ENCODE peak calls at places on chromosomes 7 and 10, in six cellular contexts. One of them, this sample, is unnamed.

GRCh38 chr10:21171936-21172773 is 275.0 kb upstream of the NEBL start:
- DNase-seq in suprapubic skin: no peak
- DNase-seq in tibial artery: no peak
- DNase-seq in ovary: no peak
- DNase-seq in HCT116: no peak
- DNase-seq in mesothelial cell of epicardium: no peak
- DNase-seq in this sample: no peak

GRCh38 chr7:135661311-135662122 is 797 bp upstream of the STMP1 start:
- DNase-seq in suprapubic skin: no peak
- DNase-seq in tibial artery: no peak
- DNase-seq in ovary: no peak
- DNase-seq in HCT116: no peak
- DNase-seq in mesothelial cell of epicardium: no peak
- DNase-seq in this sample: no peak

GRCh38 chr10:97234403-97234802 is 48.6 kb upstream of the SLIT1 start:
- DNase-seq in suprapubic skin: no peak
- DNase-seq in tibial artery: no peak
- DNase-seq in ovary: no peak
- DNase-seq in HCT116: peak
- DNase-seq in mesothelial cell of epicardium: no peak
- DNase-seq in this sample: no peak

GRCh38 chr10:14971867-14972448 is 12.8 kb downstream of the MEIG1 start:
- DNase-seq in suprapubic skin: no peak
- DNase-seq in tibial artery: no peak
- DNase-seq in ovary: no peak
- DNase-seq in HCT116: no peak
- DNase-seq in mesothelial cell of epicardium: no peak
- DNase-seq in this sample: no peak

GRCh38 chr10:110395350-110396283 is 90.9 kb upstream of the SMNDC1 start:
- DNase-seq in suprapubic skin: no peak
- DNase-seq in tibial artery: no peak
- DNase-seq in ovary: no peak
- DNase-seq in HCT116: peak
- DNase-seq in mesothelial cell of epicardium: no peak
- DNase-seq in this sample: no peak

GRCh38 chr7:4866528-4867496 is 5.0 kb upstream of the PAPOLB start:
- DNase-seq in suprapubic skin: no peak
- DNase-seq in tibial artery: no peak
- DNase-seq in ovary: no peak
- DNase-seq in HCT116: no peak
- DNase-seq in mesothelial cell of epicardium: no peak
- DNase-seq in this sample: no peak

GRCh38 chr7:116574025-116574822 is 49.4 kb downstream of the CAV1 start:
- DNase-seq in suprapubic skin: no peak
- DNase-seq in tibial artery: no peak
- DNase-seq in ovary: no peak
- DNase-seq in HCT116: no peak
- DNase-seq in mesothelial cell of epicardium: no peak
- DNase-seq in this sample: no peak

GRCh38 chr7:37570145-37570544 is 113.4 kb upstream of the GPR141 start:
- DNase-seq in suprapubic skin: no peak
- DNase-seq in tibial artery: no peak
- DNase-seq in ovary: no peak
- DNase-seq in HCT116: no peak
- DNase-seq in mesothelial cell of epicardium: no peak
- DNase-seq in this sample: no peak

GRCh38 chr7:34096135-34096775 is 190.9 kb downstream of the BMPER start:
- DNase-seq in suprapubic skin: peak
- DNase-seq in tibial artery: peak
- DNase-seq in ovary: peak
- DNase-seq in HCT116: no peak
- DNase-seq in mesothelial cell of epicardium: no peak
- DNase-seq in this sample: no peak

GRCh38 chr10:95651346-95652115 is 5.0 kb downstream of the ALDH18A1 start:
- DNase-seq in suprapubic skin: no peak
- DNase-seq in tibial artery: no peak
- DNase-seq in ovary: no peak
- DNase-seq in HCT116: no peak
- DNase-seq in mesothelial cell of epicardium: no peak
- DNase-seq in this sample: no peak

GRCh38 chr10:48506147-48506917 is 98.5 kb downstream of the ARHGAP22 start:
- DNase-seq in suprapubic skin: no peak
- DNase-seq in tibial artery: no peak
- DNase-seq in ovary: peak
- DNase-seq in HCT116: peak
- DNase-seq in mesothelial cell of epicardium: no peak
- DNase-seq in this sample: no peak

GRCh38 chr7:148153611-148154010 is 437.0 kb upstream of the C7orf33 start:
- DNase-seq in suprapubic skin: no peak
- DNase-seq in tibial artery: peak
- DNase-seq in ovary: peak
- DNase-seq in HCT116: no peak
- DNase-seq in mesothelial cell of epicardium: no peak
- DNase-seq in this sample: no peak

GRCh38 chr7:22667562-22668239 is 59.3 kb upstream of the IL6 start:
- DNase-seq in suprapubic skin: no peak
- DNase-seq in tibial artery: no peak
- DNase-seq in ovary: no peak
- DNase-seq in HCT116: peak
- DNase-seq in mesothelial cell of epicardium: no peak
- DNase-seq in this sample: no peak

GRCh38 chr10:123837771-123838170 is 53.8 kb downstream of the CPXM2 start:
- DNase-seq in suprapubic skin: no peak
- DNase-seq in tibial artery: no peak
- DNase-seq in ovary: no peak
- DNase-seq in HCT116: no peak
- DNase-seq in mesothelial cell of epicardium: no peak
- DNase-seq in this sample: no peak

GRCh38 chr10:118017071-118017740 is 29.5 kb downstream of the RAB11FIP2 start:
- DNase-seq in suprapubic skin: no peak
- DNase-seq in tibial artery: no peak
- DNase-seq in ovary: no peak
- DNase-seq in HCT116: no peak
- DNase-seq in mesothelial cell of epicardium: no peak
- DNase-seq in this sample: no peak

GRCh38 chr10:73407495-73407894 is 6.4 kb downstream of the ANXA7 start:
- DNase-seq in suprapubic skin: no peak
- DNase-seq in tibial artery: no peak
- DNase-seq in ovary: no peak
- DNase-seq in HCT116: no peak
- DNase-seq in mesothelial cell of epicardium: no peak
- DNase-seq in this sample: no peak

GRCh38 chr10:113958631-113959382 is 84.9 kb upstream of the ADRB1 start:
- DNase-seq in suprapubic skin: no peak
- DNase-seq in tibial artery: peak
- DNase-seq in ovary: peak
- DNase-seq in HCT116: peak
- DNase-seq in mesothelial cell of epicardium: no peak
- DNase-seq in this sample: no peak

GRCh38 chr7:141884544-141885227 is 31.5 kb upstream of the OR9A4 start:
- DNase-seq in suprapubic skin: no peak
- DNase-seq in tibial artery: no peak
- DNase-seq in ovary: no peak
- DNase-seq in HCT116: no peak
- DNase-seq in mesothelial cell of epicardium: no peak
- DNase-seq in this sample: no peak

GRCh38 chr10:92011560-92012214 is 88.1 kb downstream of the BTAF1 start:
- DNase-seq in suprapubic skin: no peak
- DNase-seq in tibial artery: no peak
- DNase-seq in ovary: no peak
- DNase-seq in HCT116: peak
- DNase-seq in mesothelial cell of epicardium: no peak
- DNase-seq in this sample: no peak

GRCh38 chr10:132585732-132586722 is 48.4 kb downstream of the INPP5A start:
- DNase-seq in suprapubic skin: peak
- DNase-seq in tibial artery: no peak
- DNase-seq in ovary: no peak
- DNase-seq in HCT116: no peak
- DNase-seq in mesothelial cell of epicardium: no peak
- DNase-seq in this sample: no peak

GRCh38 chr10:4704034-4704545 is 121.9 kb upstream of the AKR1E2 start:
- DNase-seq in suprapubic skin: no peak
- DNase-seq in tibial artery: no peak
- DNase-seq in ovary: no peak
- DNase-seq in HCT116: peak
- DNase-seq in mesothelial cell of epicardium: no peak
- DNase-seq in this sample: no peak

GRCh38 chr7:151244156-151244870 is 4.2 kb downstream of the SMARCD3 start:
- DNase-seq in suprapubic skin: no peak
- DNase-seq in tibial artery: no peak
- DNase-seq in ovary: peak
- DNase-seq in HCT116: no peak
- DNase-seq in mesothelial cell of epicardium: peak
- DNase-seq in this sample: peak

GRCh38 chr7:26499316-26499897 is 207.7 kb downstream of the SNX10 start:
- DNase-seq in suprapubic skin: no peak
- DNase-seq in tibial artery: no peak
- DNase-seq in ovary: no peak
- DNase-seq in HCT116: no peak
- DNase-seq in mesothelial cell of epicardium: no peak
- DNase-seq in this sample: no peak

GRCh38 chr10:11181996-11182395 is 164.3 kb downstream of the CELF2 start:
- DNase-seq in suprapubic skin: no peak
- DNase-seq in tibial artery: peak
- DNase-seq in ovary: peak
- DNase-seq in HCT116: no peak
- DNase-seq in mesothelial cell of epicardium: no peak
- DNase-seq in this sample: no peak

GRCh38 chr7:139623518-139623917 is 100.0 kb downstream of the CLEC2L start:
- DNase-seq in suprapubic skin: no peak
- DNase-seq in tibial artery: no peak
- DNase-seq in ovary: no peak
- DNase-seq in HCT116: no peak
- DNase-seq in mesothelial cell of epicardium: no peak
- DNase-seq in this sample: no peak

GRCh38 chr7:34430456-34430855 is 227.6 kb upstream of the NPSR1 start:
- DNase-seq in suprapubic skin: no peak
- DNase-seq in tibial artery: no peak
- DNase-seq in ovary: peak
- DNase-seq in HCT116: peak
- DNase-seq in mesothelial cell of epicardium: no peak
- DNase-seq in this sample: no peak

GRCh38 chr10:91901784-91902677 is 7.3 kb downstream of the FGFBP3 start:
- DNase-seq in suprapubic skin: no peak
- DNase-seq in tibial artery: no peak
- DNase-seq in ovary: no peak
- DNase-seq in HCT116: peak
- DNase-seq in mesothelial cell of epicardium: no peak
- DNase-seq in this sample: no peak

GRCh38 chr7:22109761-22110160 is 164.1 kb upstream of the CDCA7L start:
- DNase-seq in suprapubic skin: no peak
- DNase-seq in tibial artery: no peak
- DNase-seq in ovary: no peak
- DNase-seq in HCT116: peak
- DNase-seq in mesothelial cell of epicardium: no peak
- DNase-seq in this sample: no peak

GRCh38 chr7:158191671-158192070 is 396.0 kb downstream of the PTPRN2 start:
- DNase-seq in suprapubic skin: no peak
- DNase-seq in tibial artery: no peak
- DNase-seq in ovary: no peak
- DNase-seq in HCT116: no peak
- DNase-seq in mesothelial cell of epicardium: no peak
- DNase-seq in this sample: no peak

GRCh38 chr7:13990984-13991790 is 1.7 kb upstream of the ETV1 start:
- DNase-seq in suprapubic skin: peak
- DNase-seq in tibial artery: peak
- DNase-seq in ovary: peak
- DNase-seq in HCT116: peak
- DNase-seq in mesothelial cell of epicardium: peak
- DNase-seq in this sample: peak
- TF ChIP-seq CTCF in suprapubic skin: no peak
- TF ChIP-seq CTCF in tibial artery: no peak
- TF ChIP-seq CTCF in ovary: no peak
- TF ChIP-seq CTCF in HCT116: no peak
- TF ChIP-seq CTCF in mesothelial cell of epicardium: peak
- TF ChIP-seq CTCF in this sample: no peak

GRCh38 chr7:1019789-1020610 is 24.3 kb upstream of the GPR146 start:
- DNase-seq in suprapubic skin: no peak
- DNase-seq in tibial artery: no peak
- DNase-seq in ovary: no peak
- DNase-seq in HCT116: no peak
- DNase-seq in mesothelial cell of epicardium: no peak
- DNase-seq in this sample: no peak

GRCh38 chr7:1021931-1022330 is 22.4 kb upstream of the GPR146 start:
- DNase-seq in suprapubic skin: no peak
- DNase-seq in tibial artery: no peak
- DNase-seq in ovary: no peak
- DNase-seq in HCT116: no peak
- DNase-seq in mesothelial cell of epicardium: no peak
- DNase-seq in this sample: no peak

GRCh38 chr7:1021366-1021765 is 23.0 kb upstream of the GPR146 start:
- DNase-seq in suprapubic skin: no peak
- DNase-seq in tibial artery: no peak
- DNase-seq in ovary: no peak
- DNase-seq in HCT116: no peak
- DNase-seq in mesothelial cell of epicardium: no peak
- DNase-seq in this sample: no peak

GRCh38 chr7:1022356-1022755 is 22.0 kb upstream of the GPR146 start:
- DNase-seq in suprapubic skin: no peak
- DNase-seq in tibial artery: no peak
- DNase-seq in ovary: no peak
- DNase-seq in HCT116: no peak
- DNase-seq in mesothelial cell of epicardium: no peak
- DNase-seq in this sample: no peak

GRCh38 chr7:1020849-1021251 is 23.5 kb upstream of the GPR146 start:
- DNase-seq in suprapubic skin: no peak
- DNase-seq in tibial artery: no peak
- DNase-seq in ovary: no peak
- DNase-seq in HCT116: no peak
- DNase-seq in mesothelial cell of epicardium: no peak
- DNase-seq in this sample: no peak
- TF ChIP-seq CTCF in suprapubic skin: no peak
- TF ChIP-seq CTCF in tibial artery: no peak
- TF ChIP-seq CTCF in ovary: no peak
- TF ChIP-seq CTCF in HCT116: peak
- TF ChIP-seq CTCF in mesothelial cell of epicardium: no peak
- TF ChIP-seq CTCF in this sample: no peak

GRCh38 chr10:100006241-100006886 is 3.4 kb downstream of the DNMBP start:
- DNase-seq in suprapubic skin: no peak
- DNase-seq in tibial artery: no peak
- DNase-seq in ovary: no peak
- DNase-seq in HCT116: peak
- DNase-seq in mesothelial cell of epicardium: no peak
- DNase-seq in this sample: no peak
- TF ChIP-seq CTCF in suprapubic skin: no peak
- TF ChIP-seq CTCF in tibial artery: no peak
- TF ChIP-seq CTCF in ovary: no peak
- TF ChIP-seq CTCF in HCT116: no peak
- TF ChIP-seq CTCF in mesothelial cell of epicardium: no peak
- TF ChIP-seq CTCF in this sample: no peak

DNA sequence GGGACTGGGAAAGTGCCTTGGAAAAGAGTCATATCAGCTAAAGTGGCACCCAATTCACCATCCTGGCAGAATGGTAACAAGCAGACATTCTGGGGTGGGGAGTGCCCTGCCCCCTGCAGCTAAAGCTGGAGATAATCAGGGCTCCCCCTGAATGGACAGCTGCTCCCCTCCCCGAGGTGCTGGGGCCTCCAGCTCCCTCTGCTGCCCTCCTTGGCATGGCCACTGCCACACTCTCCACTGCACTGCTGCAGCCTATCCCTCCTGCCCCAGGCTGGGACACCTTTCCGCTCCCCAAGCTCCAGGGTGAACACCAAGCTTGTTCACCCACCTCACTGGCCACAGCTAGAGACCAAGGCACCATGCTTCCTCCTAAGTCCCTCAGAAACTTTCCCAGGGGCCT is 9.8 kb upstream of the PARD3 start:
- DNase-seq in suprapubic skin: no peak
- DNase-seq in tibial artery: no peak
- DNase-seq in ovary: no peak
- DNase-seq in HCT116: no peak
- DNase-seq in mesothelial cell of epicardium: no peak
- DNase-seq in this sample: no peak
- TF ChIP-seq CTCF in suprapubic skin: no peak
- TF ChIP-seq CTCF in tibial artery: no peak
- TF ChIP-seq CTCF in ovary: no peak
- TF ChIP-seq CTCF in HCT116: peak
- TF ChIP-seq CTCF in mesothelial cell of epicardium: no peak
- TF ChIP-seq CTCF in this sample: peak

This sample was measured in D721Med.